ENCODE peak calls at places on chromosomes 11 and 22, in six cellular contexts. One of them, this sample, is unnamed.

GRCh38 chr11:15826826-15827225 is 529.5 kb downstream of the SOX6 start:
- DNase-seq in SK-N-SH: peak
- DNase-seq in K562: peak
- DNase-seq in GM12878: no peak
- DNase-seq in H1: peak
- DNase-seq in HCT116: peak
- DNase-seq in this sample: no peak

GRCh38 chr11:46390331-46391171 is 1.0 kb downstream of the CHRM4 start:
- DNase-seq in SK-N-SH: peak
- DNase-seq in K562: no peak
- DNase-seq in GM12878: no peak
- DNase-seq in H1: peak
- DNase-seq in HCT116: no peak
- DNase-seq in this sample: no peak

GRCh38 chr22:50576070-50576469 is 2.2 kb downstream of the CPT1B start:
- DNase-seq in SK-N-SH: peak
- DNase-seq in K562: peak
- DNase-seq in GM12878: no peak
- DNase-seq in H1: no peak
- DNase-seq in HCT116: peak
- DNase-seq in this sample: peak

GRCh38 chr11:2515401-2516275 is 70.8 kb downstream of the KCNQ1 start:
- DNase-seq in SK-N-SH: peak
- DNase-seq in K562: no peak
- DNase-seq in GM12878: no peak
- DNase-seq in H1: no peak
- DNase-seq in HCT116: no peak
- DNase-seq in this sample: no peak

GRCh38 chr22:19892249-19892879 is 37.7 kb upstream of the GNB1L start:
- DNase-seq in SK-N-SH: peak
- DNase-seq in K562: peak
- DNase-seq in GM12878: no peak
- DNase-seq in H1: no peak
- DNase-seq in HCT116: no peak
- DNase-seq in this sample: no peak

GRCh38 chr11:47532597-47533213 is 20.2 kb downstream of the CELF1 start:
- DNase-seq in SK-N-SH: peak
- DNase-seq in K562: peak
- DNase-seq in GM12878: no peak
- DNase-seq in H1: no peak
- DNase-seq in HCT116: no peak
- DNase-seq in this sample: no peak

GRCh38 chr22:23163665-23164064 is 16.6 kb upstream of the BCR start:
- DNase-seq in SK-N-SH: no peak
- DNase-seq in K562: no peak
- DNase-seq in GM12878: no peak
- DNase-seq in H1: no peak
- DNase-seq in HCT116: no peak
- DNase-seq in this sample: no peak

GRCh38 chr11:131685206-131685605 is 314.8 kb downstream of the NTM start:
- DNase-seq in SK-N-SH: no peak
- DNase-seq in K562: no peak
- DNase-seq in GM12878: no peak
- DNase-seq in H1: no peak
- DNase-seq in HCT116: no peak
- DNase-seq in this sample: no peak

GRCh38 chr11:74232316-74232950 is 61.3 kb downstream of the PPME1 start:
- DNase-seq in SK-N-SH: no peak
- DNase-seq in K562: no peak
- DNase-seq in GM12878: no peak
- DNase-seq in H1: no peak
- DNase-seq in HCT116: no peak
- DNase-seq in this sample: no peak

GRCh38 chr22:21856197-21856596 is 11.2 kb downstream of the MAPK1 start:
- DNase-seq in SK-N-SH: no peak
- DNase-seq in K562: peak
- DNase-seq in GM12878: no peak
- DNase-seq in H1: no peak
- DNase-seq in HCT116: no peak
- DNase-seq in this sample: no peak

GRCh38 chr11:3121416-3121815 is 43.7 kb downstream of the OSBPL5 start:
- DNase-seq in SK-N-SH: no peak
- DNase-seq in K562: no peak
- DNase-seq in GM12878: no peak
- DNase-seq in H1: no peak
- DNase-seq in HCT116: no peak
- DNase-seq in this sample: no peak

GRCh38 chr11:20127671-20128527 is 32.4 kb downstream of the DBX1 start:
- DNase-seq in SK-N-SH: peak
- DNase-seq in K562: peak
- DNase-seq in GM12878: no peak
- DNase-seq in H1: peak
- DNase-seq in HCT116: peak
- DNase-seq in this sample: peak

GRCh38 chr22:45572444-45572843 is 69.8 kb downstream of the FBLN1 start:
- DNase-seq in SK-N-SH: no peak
- DNase-seq in K562: no peak
- DNase-seq in GM12878: no peak
- DNase-seq in H1: no peak
- DNase-seq in HCT116: no peak
- DNase-seq in this sample: peak

GRCh38 chr11:92709329-92709728 is 260.1 kb upstream of the MTNR1B start:
- DNase-seq in SK-N-SH: no peak
- DNase-seq in K562: no peak
- DNase-seq in GM12878: no peak
- DNase-seq in H1: no peak
- DNase-seq in HCT116: no peak
- DNase-seq in this sample: no peak

GRCh38 chr11:36602143-36602542 is 4.1 kb upstream of the RAG2 start:
- DNase-seq in SK-N-SH: no peak
- DNase-seq in K562: no peak
- DNase-seq in GM12878: no peak
- DNase-seq in H1: no peak
- DNase-seq in HCT116: no peak
- DNase-seq in this sample: no peak

GRCh38 chr11:36598051-36598450 is at the start of gene RAG2:
- DNase-seq in SK-N-SH: peak
- DNase-seq in K562: no peak
- DNase-seq in GM12878: no peak
- DNase-seq in H1: no peak
- DNase-seq in HCT116: no peak
- DNase-seq in this sample: no peak

GRCh38 chr11:36596880-36597279 is 1.2 kb downstream of the RAG2 start:
- DNase-seq in SK-N-SH: no peak
- DNase-seq in K562: no peak
- DNase-seq in GM12878: no peak
- DNase-seq in H1: no peak
- DNase-seq in HCT116: no peak
- DNase-seq in this sample: no peak

GRCh38 chr11:36601145-36601544 is 3.1 kb upstream of the RAG2 start:
- DNase-seq in SK-N-SH: no peak
- DNase-seq in K562: no peak
- DNase-seq in GM12878: no peak
- DNase-seq in H1: no peak
- DNase-seq in HCT116: no peak
- DNase-seq in this sample: no peak

GRCh38 chr11:36600155-36600554 is 2.1 kb upstream of the RAG2 start:
- DNase-seq in SK-N-SH: no peak
- DNase-seq in K562: no peak
- DNase-seq in GM12878: no peak
- DNase-seq in H1: peak
- DNase-seq in HCT116: no peak
- DNase-seq in this sample: no peak
- TF ChIP-seq JUND in SK-N-SH: no peak
- TF ChIP-seq JUND in K562: no peak
- TF ChIP-seq JUND in GM12878: no peak
- TF ChIP-seq JUND in H1: no peak
- TF ChIP-seq JUND in HCT116: no peak
- TF ChIP-seq JUND in this sample: no peak

GRCh38 chr11:86638673-86639072 is 33.7 kb downstream of the ME3 start:
- DNase-seq in SK-N-SH: no peak
- DNase-seq in K562: no peak
- DNase-seq in GM12878: no peak
- DNase-seq in H1: no peak
- DNase-seq in HCT116: no peak
- DNase-seq in this sample: no peak

GRCh38 chr11:86641537-86642270 is 30.7 kb downstream of the ME3 start:
- DNase-seq in SK-N-SH: no peak
- DNase-seq in K562: no peak
- DNase-seq in GM12878: no peak
- DNase-seq in H1: no peak
- DNase-seq in HCT116: no peak
- DNase-seq in this sample: no peak

GRCh38 chr11:86639172-86639571 is 33.2 kb downstream of the ME3 start:
- DNase-seq in SK-N-SH: no peak
- DNase-seq in K562: no peak
- DNase-seq in GM12878: no peak
- DNase-seq in H1: no peak
- DNase-seq in HCT116: no peak
- DNase-seq in this sample: no peak

DNA sequence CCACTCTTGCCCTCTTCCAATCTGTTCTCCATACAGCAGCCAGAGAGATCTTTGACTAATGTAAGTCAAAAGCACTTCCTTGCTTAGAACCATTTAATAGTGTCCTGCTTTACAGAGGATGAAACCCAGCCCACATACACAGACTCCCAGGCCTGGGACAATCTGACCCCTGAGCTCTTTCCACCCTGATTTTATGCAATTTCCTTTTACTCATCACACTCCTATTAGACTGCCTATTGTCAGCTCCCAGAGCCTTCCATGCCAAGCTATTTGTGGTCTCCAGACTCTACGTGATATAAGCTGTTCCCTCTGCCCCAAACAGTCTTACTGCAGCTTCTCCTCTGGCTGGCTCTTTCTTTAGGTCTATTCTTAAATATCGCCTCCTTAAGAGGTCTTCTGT is 28.1 kb downstream of the ME3 start:
- DNase-seq in SK-N-SH: no peak
- DNase-seq in K562: no peak
- DNase-seq in GM12878: no peak
- DNase-seq in H1: no peak
- DNase-seq in HCT116: no peak
- DNase-seq in this sample: no peak
- TF ChIP-seq JUND in SK-N-SH: no peak
- TF ChIP-seq JUND in K562: no peak
- TF ChIP-seq JUND in GM12878: no peak
- TF ChIP-seq JUND in H1: no peak
- TF ChIP-seq JUND in HCT116: no peak
- TF ChIP-seq JUND in this sample: no peak

GRCh38 chr11:109590782-109591181 is 168.8 kb downstream of the C11orf87 start:
- DNase-seq in SK-N-SH: no peak
- DNase-seq in K562: no peak
- DNase-seq in GM12878: no peak
- DNase-seq in H1: no peak
- DNase-seq in HCT116: no peak
- DNase-seq in this sample: no peak
- TF ChIP-seq JUND in SK-N-SH: no peak
- TF ChIP-seq JUND in K562: no peak
- TF ChIP-seq JUND in GM12878: no peak
- TF ChIP-seq JUND in H1: no peak
- TF ChIP-seq JUND in HCT116: no peak
- TF ChIP-seq JUND in this sample: no peak

DNA sequence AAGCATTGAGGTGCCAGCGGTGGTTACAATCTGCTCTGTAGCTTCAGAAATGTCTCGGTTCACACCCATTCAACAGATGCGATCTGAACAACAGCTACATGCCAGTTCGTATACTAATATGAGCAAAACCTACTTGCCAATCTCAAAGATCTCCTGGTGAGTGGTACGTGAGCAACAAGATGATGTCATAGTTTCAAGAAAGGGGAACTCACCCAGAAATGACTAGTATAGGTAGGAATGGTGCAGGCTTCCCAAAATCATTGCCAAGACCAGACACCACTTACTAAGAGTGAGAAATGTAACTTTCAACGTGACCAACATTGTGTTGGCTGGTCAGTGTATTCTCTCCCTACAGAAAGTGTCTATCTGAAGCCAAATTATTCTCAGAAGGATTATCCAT is 31.1 kb downstream of the OR6Q1 start:
- DNase-seq in SK-N-SH: no peak
- DNase-seq in K562: no peak
- DNase-seq in GM12878: no peak
- DNase-seq in H1: no peak
- DNase-seq in HCT116: no peak
- DNase-seq in this sample: no peak
- TF ChIP-seq JUND in SK-N-SH: peak
- TF ChIP-seq JUND in K562: no peak
- TF ChIP-seq JUND in GM12878: no peak
- TF ChIP-seq JUND in H1: no peak
- TF ChIP-seq JUND in HCT116: no peak
- TF ChIP-seq JUND in this sample: no peak

GRCh38 chr11:72954860-72955259 is 140.6 kb downstream of the ATG16L2 start:
- DNase-seq in SK-N-SH: no peak
- DNase-seq in K562: no peak
- DNase-seq in GM12878: peak
- DNase-seq in H1: no peak
- DNase-seq in HCT116: no peak
- DNase-seq in this sample: no peak
- TF ChIP-seq JUND in SK-N-SH: no peak
- TF ChIP-seq JUND in K562: no peak
- TF ChIP-seq JUND in GM12878: no peak
- TF ChIP-seq JUND in H1: no peak
- TF ChIP-seq JUND in HCT116: no peak
- TF ChIP-seq JUND in this sample: no peak

DNA sequence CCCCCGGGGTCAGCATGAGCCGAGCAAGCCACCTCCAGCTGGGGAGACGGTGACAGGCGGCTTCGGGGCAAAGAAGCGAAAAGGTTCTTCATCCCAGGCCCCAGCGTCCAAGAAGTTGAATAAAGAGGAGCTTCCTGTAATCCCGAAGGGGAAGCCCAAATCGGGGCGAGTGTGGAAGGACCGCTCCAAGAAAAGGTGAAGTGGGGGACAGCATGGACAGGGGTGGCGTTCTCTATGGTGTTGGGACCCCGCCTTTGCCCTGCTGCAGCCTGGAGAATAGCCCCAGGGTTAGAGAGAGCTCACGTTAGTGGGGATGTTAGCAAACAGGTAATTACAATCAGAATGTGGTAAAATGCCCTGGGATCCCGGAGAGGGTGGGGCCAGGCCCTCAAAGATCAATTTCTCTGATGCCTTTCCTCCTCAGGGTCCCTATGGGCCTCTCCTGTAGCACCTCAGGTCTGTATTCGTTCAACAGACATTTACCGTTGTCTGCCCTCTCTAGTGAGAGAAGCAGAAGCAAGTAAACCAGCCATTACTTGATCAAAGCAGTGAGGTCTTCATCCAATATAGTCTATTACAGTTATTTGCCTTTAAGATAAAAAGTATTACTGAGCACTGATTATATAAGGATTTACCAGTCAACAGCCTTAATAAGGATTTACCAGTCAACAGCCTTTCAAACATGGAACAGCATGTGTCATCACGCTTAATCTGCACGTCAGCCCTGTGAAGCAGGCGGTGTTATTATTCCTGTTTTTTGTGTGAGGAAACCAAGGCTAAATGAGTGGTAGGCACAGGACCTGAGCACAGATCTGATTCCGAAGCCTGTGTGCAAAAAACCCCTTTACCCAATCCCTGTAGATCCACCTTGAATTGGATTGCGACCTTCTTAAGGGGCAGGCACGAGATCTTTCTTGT is 1.0 kb downstream of the CCDC86 start:
- DNase-seq in SK-N-SH: no peak
- DNase-seq in K562: no peak
- DNase-seq in GM12878: no peak
- DNase-seq in H1: no peak
- DNase-seq in HCT116: no peak
- DNase-seq in this sample: no peak
- TF ChIP-seq JUND in SK-N-SH: no peak
- TF ChIP-seq JUND in K562: no peak
- TF ChIP-seq JUND in GM12878: no peak
- TF ChIP-seq JUND in H1: no peak
- TF ChIP-seq JUND in HCT116: no peak
- TF ChIP-seq JUND in this sample: no peak